ENCODE peak calls at places on chromosomes 2 and 18, in six cellular contexts. V, J, K, H, F and S are unnamed samples.

GRCh38 chr2:137190411-137191190 is 425.3 kb downstream of the THSD7B start:
- DNase-seq in V (no peak), J (no peak), K (no peak), H (no peak), F (no peak), S (no peak)

GRCh38 chr2:1681017-1681318 is 63.3 kb downstream of the PXDN start:
- DNase-seq in V (no peak), J (no peak), K (no peak), H (no peak), F (no peak), S (no peak)

GRCh38 chr18:75130591-75131274 is 78.2 kb downstream of the PTGR3 start:
- DNase-seq in V (peak), J (no peak), K (no peak), H (no peak), F (no peak), S (no peak)

GRCh38 chr18:41134426-41134825 is 820.6 kb upstream of the PIK3C3 start:
- DNase-seq in V (no peak), J (no peak), K (no peak), H (no peak), F (no peak), S (no peak)

GRCh38 chr2:102114851-102115497 is 27.6 kb upstream of the IL1R1 start:
- DNase-seq in V (no peak), J (no peak), K (peak), H (no peak), F (no peak), S (no peak)

GRCh38 chr2:134522856-134523460 is 195.8 kb downstream of the TMEM163 start:
- DNase-seq in V (no peak), J (no peak), K (no peak), H (no peak), F (no peak), S (no peak)

GRCh38 chr2:217940261-217941220 is 62.3 kb downstream of the TNS1 start:
- DNase-seq in V (no peak), J (no peak), K (no peak), H (no peak), F (no peak), S (no peak)

GRCh38 chr2:127158614-127159290 is 51.8 kb upstream of the BIN1 start:
- DNase-seq in V (no peak), J (no peak), K (no peak), H (peak), F (no peak), S (no peak)

GRCh38 chr18:43525149-43525548 is 247.9 kb upstream of the SYT4 start:
- DNase-seq in V (no peak), J (no peak), K (no peak), H (no peak), F (no peak), S (no peak)

GRCh38 chr18:73408434-73408833 is 540.6 kb upstream of the NETO1 start:
- DNase-seq in V (no peak), J (no peak), K (no peak), H (no peak), F (no peak), S (no peak)

GRCh38 chr2:39033980-39034379 is 86.9 kb downstream of the SOS1 start:
- DNase-seq in V (no peak), J (no peak), K (no peak), H (no peak), F (no peak), S (no peak)

GRCh38 chr2:5234563-5234962 is 457.6 kb upstream of the SOX11 start:
- DNase-seq in V (no peak), J (no peak), K (no peak), H (no peak), F (no peak), S (no peak)

GRCh38 chr2:193103064-193103463 is 908.3 kb upstream of the TMEFF2 start:
- DNase-seq in V (no peak), J (no peak), K (peak), H (no peak), F (no peak), S (no peak)

GRCh38 chr2:158232476-158232875 is 130.8 kb downstream of the UPP2 start:
- DNase-seq in V (no peak), J (peak), K (peak), H (no peak), F (no peak), S (no peak)

GRCh38 chr2:189762551-189763298 is at the start of gene OSGEPL1:
- DNase-seq in V (peak), J (peak), K (peak), H (peak), F (peak), S (peak)
- TF ChIP-seq POLR2A in V (peak), J (peak), K (peak), H (peak), F (peak), S (peak)

DNA sequence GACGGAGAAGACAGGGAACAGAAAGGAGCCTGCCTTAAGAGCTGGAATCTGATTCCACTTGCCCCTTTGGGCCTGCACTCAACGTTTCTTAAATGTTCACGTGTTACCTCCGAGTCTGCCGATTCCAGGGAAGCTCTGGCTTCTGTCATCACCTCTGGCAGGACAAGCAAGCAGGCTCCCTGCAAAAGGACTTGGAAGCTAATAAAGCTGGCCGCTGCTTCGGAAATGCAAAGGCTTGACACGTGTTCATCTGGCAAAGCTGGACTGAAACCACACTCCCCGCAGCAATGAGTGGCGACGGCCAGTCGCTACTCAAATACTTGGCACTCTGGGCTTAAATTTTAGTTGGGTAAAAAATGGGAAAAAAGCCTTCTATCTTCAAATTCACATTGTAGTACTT is 231.2 kb downstream of the PRKCE start:
- DNase-seq in V (no peak), J (no peak), K (no peak), H (no peak), F (no peak), S (no peak)
- TF ChIP-seq POLR2AphosphoS5 in V (no peak), J (no peak), K (no peak), H (no peak), F (no peak), S (no peak)

GRCh38 chr2:50529600-50530218 is 502.2 kb downstream of the NRXN1 start:
- DNase-seq in V (no peak), J (peak), K (peak), H (no peak), F (peak), S (no peak)
- TF ChIP-seq TAF1 in V (no peak), J (no peak), K (no peak), H (no peak), F (no peak), S (no peak)

GRCh38 chr2:163347982-163348842 is 387.6 kb downstream of the FIGN start:
- DNase-seq in V (peak), J (no peak), K (no peak), H (no peak), F (no peak), S (no peak)
- TF ChIP-seq POLR2A in V (peak), J (no peak), K (no peak), H (no peak), F (no peak), S (no peak)

GRCh38 chr2:36479406-36479805 is 118.6 kb downstream of the FEZ2 start:
- DNase-seq in V (no peak), J (no peak), K (no peak), H (no peak), F (no peak), S (no peak)

GRCh38 chr2:36478999-36479398 is 119.0 kb downstream of the FEZ2 start:
- DNase-seq in V (no peak), J (peak), K (no peak), H (no peak), F (no peak), S (no peak)

GRCh38 chr2:36477315-36477714 is 120.7 kb downstream of the FEZ2 start:
- DNase-seq in V (no peak), J (no peak), K (no peak), H (no peak), F (no peak), S (no peak)

GRCh38 chr2:36477744-36478143 is 120.2 kb downstream of the FEZ2 start:
- DNase-seq in V (no peak), J (no peak), K (no peak), H (no peak), F (no peak), S (no peak)

DNA sequence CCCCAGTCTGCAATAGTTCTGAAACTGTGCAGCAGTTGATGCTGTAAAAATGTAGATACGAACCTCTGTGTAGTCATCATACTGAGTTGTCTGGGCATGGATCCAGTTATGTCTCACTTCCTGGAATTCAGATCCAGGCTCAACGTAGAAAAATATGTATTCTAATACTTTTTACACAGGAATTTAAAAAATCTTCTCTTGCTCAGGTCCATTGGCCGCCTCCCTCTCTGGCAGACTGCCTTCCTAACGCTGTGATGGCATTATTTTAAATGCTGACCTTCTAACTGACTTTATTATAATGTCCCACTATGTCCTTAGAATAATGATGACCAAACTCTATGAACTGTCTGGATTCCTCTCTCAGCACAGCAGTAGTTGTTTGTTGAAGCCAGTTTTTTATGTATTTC is 119.6 kb downstream of the FEZ2 start:
- DNase-seq in V (no peak), J (no peak), K (no peak), H (no peak), F (no peak), S (no peak)
- TF ChIP-seq POLR2AphosphoS5 in V (no peak), J (no peak), K (no peak), H (no peak), F (no peak), S (no peak)

GRCh38 chr18:67266591-67267237 is 249.8 kb downstream of the DSEL start:
- DNase-seq in V (no peak), J (no peak), K (no peak), H (no peak), F (no peak), S (no peak)
- TF ChIP-seq TAF1 in V (no peak), J (no peak), K (no peak), H (no peak), F (no peak), S (no peak)

GRCh38 chr2:106193977-106194778 is at the start of gene UXS1:
- DNase-seq in V (peak), J (peak), K (peak), H (peak), F (peak), S (peak)
- TF ChIP-seq POLR2A in V (peak), J (peak), K (peak), H (peak), F (peak), S (peak)

DNA sequence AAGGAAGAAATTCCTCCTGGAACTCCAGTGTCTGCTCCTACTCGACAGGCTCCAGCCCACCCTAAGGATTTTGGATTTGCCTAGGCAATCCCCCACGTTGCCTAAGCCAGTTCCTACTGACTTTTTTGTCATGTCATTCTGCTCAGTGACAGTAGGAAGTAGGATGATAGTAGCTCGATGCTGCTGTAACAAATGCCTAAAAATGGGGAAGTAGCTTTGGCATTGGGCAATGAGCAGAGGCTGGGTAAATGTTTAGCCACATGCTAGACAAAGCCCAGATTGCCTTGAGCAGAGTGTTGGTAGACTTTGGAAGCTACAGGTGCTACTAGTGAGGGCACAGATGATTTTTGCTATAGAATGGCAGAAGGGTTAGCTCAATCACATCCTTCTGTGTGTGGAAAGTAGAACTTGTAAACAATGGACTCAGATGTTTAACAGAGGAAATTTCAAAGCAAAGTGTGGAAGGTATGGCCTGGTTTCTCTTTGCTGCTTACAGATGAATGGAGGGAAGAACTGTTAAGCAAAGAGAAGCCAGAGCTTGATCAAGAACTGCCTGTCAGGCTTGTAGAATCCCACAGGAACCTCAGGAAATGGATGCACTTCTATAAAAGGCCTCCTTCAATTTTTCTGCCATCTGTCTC is 154.8 kb downstream of the RNF144A start:
- DNase-seq in V (no peak), J (no peak), K (peak), H (no peak), F (no peak), S (no peak)
- TF ChIP-seq POLR2AphosphoS5 in V (no peak), J (no peak), K (no peak), H (no peak), F (no peak), S (no peak)

GRCh38 chr2:231673348-231673770 is 35.0 kb upstream of the PTMA start:
- DNase-seq in V (peak), J (peak), K (peak), H (no peak), F (no peak), S (no peak)

GRCh38 chr2:231671617-231672350 is 36.5 kb upstream of the PTMA start:
- DNase-seq in V (no peak), J (no peak), K (peak), H (peak), F (no peak), S (peak)

GRCh38 chr2:231670892-231671616 is 37.3 kb upstream of the PTMA start:
- DNase-seq in V (no peak), J (peak), K (no peak), H (no peak), F (no peak), S (no peak)

GRCh38 chr2:231674587-231675334 is 33.6 kb upstream of the PTMA start:
- DNase-seq in V (peak), J (peak), K (peak), H (no peak), F (no peak), S (peak)

GRCh38 chr2:231672617-231673347 is 35.5 kb upstream of the PTMA start:
- DNase-seq in V (peak), J (peak), K (peak), H (peak), F (no peak), S (peak)
- TF ChIP-seq TAF1 in V (peak), J (no peak), K (no peak), H (peak), F (peak), S (no peak)